ENCODE peak calls at places on chromosomes 11 and 22, in four cellular contexts. I, R, D and S are unnamed samples.
A peak's percentile ranks its signal among the peaks of the same experiment; 100 is the strongest.

GRCh38 chr22:35899736-35900135 is 128.9 kb downstream of the RBFOX2 start:
- DNase-seq in I (no peak), R (no peak), D (no peak), S (no peak)

GRCh38 chr22:40533712-40534378 is 102.7 kb downstream of the MRTFA start:
- DNase-seq in I (peak; percentile 62), R (peak; percentile 70), D (peak; percentile 52), S (peak; percentile 82)

GRCh38 chr11:116122697-116123472 is 618.7 kb upstream of the CADM1 start:
- DNase-seq in I (no peak), R (no peak), D (no peak), S (no peak)

GRCh38 chr11:62484352-62484751 is 62.3 kb downstream of the AHNAK start:
- DNase-seq in I (no peak), R (no peak), D (no peak), S (no peak)

GRCh38 chr11:128240546-128240945 is 346.8 kb downstream of the ETS1 start:
- DNase-seq in I (no peak), R (no peak), D (peak; percentile 95), S (no peak)

GRCh38 chr22:29587938-29588699 is 7.2 kb upstream of the NIPSNAP1 start:
- DNase-seq in I (no peak), R (peak; percentile 54), D (peak; percentile 42), S (peak; percentile 36)

GRCh38 chr11:96287796-96288439 is 55.1 kb downstream of the MAML2 start:
- DNase-seq in I (no peak), R (no peak), D (no peak), S (no peak)

GRCh38 chr22:25754527-25755202 is 12.7 kb downstream of the MYO18B start:
- DNase-seq in I (no peak), R (peak; percentile 60), D (peak; percentile 48), S (no peak)

GRCh38 chr22:29306175-29306829 is at the start of gene GAS2L1:
- DNase-seq in I (peak; percentile 87), R (peak; percentile 76), D (peak; percentile 85), S (peak; percentile 84)

GRCh38 chr11:32173435-32173834 is 82.6 kb downstream of the RCN1 start:
- DNase-seq in I (peak; percentile 20), R (peak; percentile 41), D (peak; percentile 55), S (peak; percentile 57)

GRCh38 chr11:131579932-131580387 is 209.5 kb downstream of the NTM start:
- DNase-seq in I (peak; percentile 44), R (peak; percentile 12), D (no peak), S (peak; percentile 16)

GRCh38 chr22:29705651-29706050 is 14.2 kb upstream of the CABP7 start:
- DNase-seq in I (no peak), R (no peak), D (no peak), S (no peak)

GRCh38 chr11:69066122-69067112 is 17.7 kb downstream of the TPCN2 start:
- DNase-seq in I (no peak), R (no peak), D (no peak), S (peak; percentile 38)

GRCh38 chr22:28268845-28269244 is 349.8 kb upstream of the PITPNB start:
- DNase-seq in I (no peak), R (no peak), D (no peak), S (no peak)

GRCh38 chr11:60334005-60334620 is 7.1 kb downstream of the MS4A6E start:
- DNase-seq in I (peak; percentile 59), R (peak; percentile 67), D (peak; percentile 79), S (peak; percentile 84)

GRCh38 chr11:19919050-19919561 is 206.5 kb downstream of the NAV2 start:
- DNase-seq in I (no peak), R (peak; percentile 82), D (peak; percentile 95), S (no peak)

GRCh38 chr11:2818503-2818902 is 67.1 kb downstream of the CDKN1C start:
- DNase-seq in I (no peak), R (no peak), D (no peak), S (no peak)

DNA sequence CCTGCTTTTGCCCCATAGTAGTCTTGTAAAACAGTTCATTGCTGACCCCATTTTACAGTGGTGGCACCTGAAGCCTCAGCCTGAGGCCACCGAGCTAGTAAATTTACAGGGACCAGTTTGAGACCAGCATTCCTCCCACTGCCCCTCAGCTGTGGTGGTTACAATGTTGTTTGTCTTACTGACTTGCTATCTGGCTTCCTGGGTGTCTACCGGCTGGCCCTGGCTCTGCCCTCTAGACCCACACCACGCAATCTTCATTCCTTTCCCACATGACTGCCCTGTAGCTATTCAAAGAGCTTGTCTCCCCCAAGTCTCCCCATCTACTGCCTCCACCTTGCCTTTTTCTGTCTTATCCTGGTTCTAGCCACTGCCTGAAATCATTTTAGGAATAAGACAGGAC is 20.8 kb downstream of the PIK3IP1 start:
- DNase-seq in I (no peak), R (no peak), D (no peak), S (no peak)
- TF ChIP-seq MYC in I (no peak), R (no peak), D (no peak), S (no peak)

GRCh38 chr11:64703048-64703447 is 19.9 kb downstream of the NRXN2 start:
- DNase-seq in I (no peak), R (no peak), D (no peak), S (no peak)
- TF ChIP-seq MYC in I (no peak), R (no peak), D (no peak), S (no peak)

GRCh38 chr22:30809086-30809485 is 114.4 kb downstream of the OSBP2 start:
- DNase-seq in I (no peak), R (no peak), D (no peak), S (no peak)

GRCh38 chr22:30810105-30810504 is 115.4 kb downstream of the OSBP2 start:
- DNase-seq in I (no peak), R (no peak), D (no peak), S (peak; percentile 78)

GRCh38 chr22:30816413-30816812 is 121.7 kb downstream of the OSBP2 start:
- DNase-seq in I (no peak), R (no peak), D (no peak), S (no peak)

GRCh38 chr22:30813936-30814335 is 119.3 kb downstream of the OSBP2 start:
- DNase-seq in I (no peak), R (no peak), D (no peak), S (no peak)
- TF ChIP-seq MYC in I (no peak), R (no peak), D (no peak), S (no peak)

GRCh38 chr11:10002221-10002620 is 291.8 kb downstream of the SBF2 start:
- DNase-seq in I (no peak), R (no peak), D (peak; percentile 35), S (no peak)

GRCh38 chr11:10004526-10005113 is 289.4 kb downstream of the SBF2 start:
- DNase-seq in I (no peak), R (no peak), D (no peak), S (no peak)

DNA sequence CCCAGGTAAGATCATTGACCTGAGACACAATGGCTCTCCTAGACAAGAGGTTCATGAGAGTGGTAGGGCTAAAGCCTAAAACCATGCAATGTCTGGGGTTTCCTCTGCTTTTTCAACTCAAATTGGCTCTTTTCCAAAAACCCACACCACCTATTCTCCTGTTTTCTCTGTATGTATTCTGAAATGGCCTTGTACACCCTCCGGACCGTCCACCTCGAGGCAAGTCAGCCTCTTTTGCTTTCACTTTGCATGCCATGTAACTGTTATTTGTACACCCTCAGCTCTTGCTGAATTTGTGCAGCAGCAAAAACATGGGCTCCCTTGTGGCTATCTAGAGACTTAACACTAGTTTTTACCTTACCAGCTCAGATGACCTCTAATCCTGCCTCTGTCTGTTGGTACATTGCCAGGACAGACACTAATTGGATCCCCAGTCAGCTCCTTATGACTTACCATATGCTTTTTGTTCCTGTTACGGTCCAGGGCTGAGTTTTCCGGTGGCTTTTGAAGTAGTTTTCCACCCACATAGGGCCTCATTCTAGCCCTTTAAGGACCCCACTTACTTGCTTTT is 288.0 kb downstream of the SBF2 start:
- DNase-seq in I (no peak), R (no peak), D (no peak), S (no peak)
- TF ChIP-seq MYC in I (no peak), R (no peak), D (no peak), S (no peak)

GRCh38 chr11:114256898-114257286 is 39.3 kb upstream of the NNMT start:
- DNase-seq in I (no peak), R (no peak), D (no peak), S (no peak)
- TF ChIP-seq MYC in I (no peak), R (no peak), D (no peak), S (no peak)

DNA sequence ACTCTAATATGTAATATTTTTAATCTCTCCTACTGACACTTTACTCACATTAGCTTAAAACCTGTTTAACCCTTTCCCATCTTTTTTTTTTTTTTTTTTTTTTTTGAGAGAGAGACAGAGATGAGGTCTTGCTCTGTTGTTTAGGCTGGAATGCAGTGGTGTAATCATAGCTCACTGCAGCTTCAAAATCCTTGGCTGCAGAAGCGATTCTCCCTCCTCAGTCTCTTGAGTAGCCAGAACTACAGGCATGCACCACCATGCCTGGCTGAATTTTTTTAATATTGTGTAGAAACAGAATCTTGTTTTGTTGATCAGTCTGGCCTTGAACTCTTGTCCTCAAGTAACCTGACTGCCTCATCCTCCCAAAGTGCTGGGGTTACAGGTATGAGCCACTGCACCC is 37.3 kb downstream of the PAMR1 start:
- DNase-seq in I (no peak), R (no peak), D (no peak), S (no peak)
- TF ChIP-seq MYC in I (no peak), R (no peak), D (no peak), S (no peak)

GRCh38 chr11:9210224-9210921 is 54.8 kb downstream of the DENND5A start:
- DNase-seq in I (no peak), R (peak; percentile 41), D (no peak), S (no peak)

GRCh38 chr11:9207229-9207628 is 57.9 kb downstream of the DENND5A start:
- DNase-seq in I (no peak), R (no peak), D (no peak), S (no peak)

GRCh38 chr11:9211322-9211721 is 53.8 kb downstream of the DENND5A start:
- DNase-seq in I (no peak), R (no peak), D (no peak), S (no peak)

GRCh38 chr11:9208726-9209501 is 56.2 kb downstream of the DENND5A start:
- DNase-seq in I (peak; percentile 20), R (no peak), D (no peak), S (no peak)

GRCh38 chr11:9210922-9211320 is 54.2 kb downstream of the DENND5A start:
- DNase-seq in I (no peak), R (no peak), D (no peak), S (no peak)
- TF ChIP-seq MYC in I (no peak), R (no peak), D (no peak), S (no peak)

DNA sequence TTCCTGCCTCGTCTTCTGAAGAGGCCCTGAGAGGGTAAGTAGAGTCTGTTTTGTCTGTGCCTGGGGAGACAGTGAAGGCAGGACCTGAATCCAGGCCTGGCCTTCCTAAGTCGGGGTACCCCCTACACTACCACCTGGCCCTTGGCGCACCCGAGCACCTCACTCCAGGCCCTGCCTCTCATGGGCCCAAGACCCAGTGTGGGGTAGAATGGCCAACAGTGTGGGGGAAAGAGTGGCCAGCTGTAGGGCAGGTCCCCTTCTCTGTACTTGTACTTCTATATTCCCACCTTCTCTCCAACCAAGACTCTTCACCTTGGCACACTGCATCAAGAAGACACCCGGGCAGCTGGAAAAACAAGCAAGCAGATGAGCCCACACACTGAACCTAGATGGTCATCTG is 22.4 kb upstream of the BID start:
- DNase-seq in I (no peak), R (no peak), D (no peak), S (no peak)
- TF ChIP-seq MYC in I (no peak), R (no peak), D (no peak), S (no peak)